ENCODE peak calls at places on chromosomes 12 and 14, in seven cellular contexts. Z, F, X, I, J, O and N are unnamed samples.
A peak's percentile ranks its signal among the peaks of the same experiment; 100 is the strongest.

GRCh38 chr12:47862881-47863280 is 41.9 kb downstream of the VDR start:
- DNase-seq in F (no peak), J (no peak), Z (no peak), X (no peak), O (no peak), I (no peak), N (no peak)

GRCh38 chr14:32679927-32680612 is 258.6 kb upstream of the NPAS3 start:
- DNase-seq in J (no peak), F (no peak), I (no peak), O (no peak), X (no peak), Z (no peak), N (no peak)

GRCh38 chr12:126286203-126286602 is 1221.0 kb downstream of the AACS start:
- DNase-seq in I (no peak), O (no peak), X (no peak), F (no peak), J (no peak), Z (no peak), N (no peak)

GRCh38 chr12:20950248-20950647 is 139.7 kb downstream of the SLCO1B3 start:
- DNase-seq in F (peak; percentile 10), X (no peak), J (no peak), Z (peak; percentile 13), O (no peak), I (no peak), N (no peak)

GRCh38 chr14:103023881-103024473 is 33.4 kb downstream of the CDC42BPB start:
- DNase-seq in I (no peak), X (no peak), J (no peak), O (no peak), Z (no peak), F (peak; percentile 77), N (peak; percentile 81)

GRCh38 chr14:64541971-64542838 is 1.7 kb downstream of the HSPA2 start:
- DNase-seq in F (no peak), X (no peak), J (no peak), I (no peak), O (no peak), Z (no peak), N (no peak)

GRCh38 chr14:104138098-104138890 is at the start of gene KIF26A:
- DNase-seq in Z (no peak), J (no peak), F (no peak), I (no peak), O (no peak), X (no peak), N (no peak)

GRCh38 chr12:30197392-30198047 is 413.8 kb upstream of the TMTC1 start:
- DNase-seq in F (peak; percentile 44), Z (no peak), X (no peak), O (no peak), I (no peak), J (no peak), N (peak; percentile 26)

GRCh38 chr14:69675246-69675583 is 63.8 kb downstream of the SUSD6 start:
- DNase-seq in I (no peak), F (no peak), Z (no peak), X (peak; percentile 35), O (no peak), J (no peak), N (no peak)
- TF ChIP-seq CTCF in I (no peak), F (no peak), Z (no peak), X (no peak), O (no peak), J (no peak), N (no peak)

GRCh38 chr14:61694830-61695694 is at the start of gene HIF1A:
- DNase-seq in J (peak; percentile 89), I (peak; percentile 95), O (peak; percentile 87), F (peak; percentile 99), Z (peak; percentile 96), X (peak; percentile 97), N (peak; percentile 99)
- TF ChIP-seq CTCF in J (no peak), I (no peak), O (no peak), F (peak; percentile 37), Z (no peak), X (no peak), N (peak; percentile 37)

GRCh38 chr14:78154827-78155226 is 15.3 kb upstream of the NRXN3 start:
- DNase-seq in Z (no peak), I (no peak), O (no peak), J (no peak), X (no peak), F (no peak), N (no peak)
- TF ChIP-seq CTCF in Z (peak; percentile 15), I (no peak), O (no peak), J (no peak), X (no peak), F (no peak), N (no peak)

GRCh38 chr14:97218713-97219355 is 421.7 kb downstream of the VRK1 start:
- DNase-seq in J (no peak), I (peak; percentile 15), Z (no peak), O (no peak), X (no peak), F (no peak), N (peak; percentile 9)
- TF ChIP-seq CTCF in J (no peak), I (no peak), Z (no peak), O (no peak), X (no peak), F (no peak), N (no peak)